ENCODE peak calls at places on chromosomes 7 and 10, in eight cellular contexts. J is Caco-2; K is mammary epithelial cell; G is stomach; S is CD4-positive, CD25-positive, alpha-beta regulatory T cell; L is spleen; A is hepatocyte; P is CD4-positive, alpha-beta T cell. O is an unnamed sample.
A peak's percentile ranks its signal among the peaks of the same experiment; 100 is the strongest.

GRCh38 chr7:64947252-64948000 is 43.4 kb downstream of the ZNF117 start:
- DNase-seq in J (no peak), K (no peak), G (no peak), S (no peak), L (no peak), A (peak; percentile 43), P (no peak), O (no peak)

GRCh38 chr10:97921581-97922377 is 72.1 kb downstream of the GOLGA7B start:
- DNase-seq in J (no peak), K (no peak), G (peak; percentile 45), S (no peak), L (peak; percentile 28), A (no peak), P (no peak), O (no peak)

GRCh38 chr10:30542001-30542861 is 87.3 kb downstream of the LYZL2 start:
- DNase-seq in J (no peak), K (no peak), G (no peak), S (no peak), L (no peak), A (no peak), P (no peak), O (no peak)

GRCh38 chr10:131016556-131016955 is 295.0 kb downstream of the TCERG1L start:
- DNase-seq in J (no peak), K (no peak), G (no peak), S (no peak), L (no peak), A (no peak), P (no peak), O (no peak)

GRCh38 chr10:33532901-33533300 is 198.4 kb upstream of the NRP1 start:
- DNase-seq in J (no peak), K (no peak), G (no peak), S (no peak), L (no peak), A (no peak), P (no peak), O (no peak)

GRCh38 chr7:28410628-28411578 is 1.4 kb upstream of the CREB5 start:
- DNase-seq in J (peak; percentile 48), K (peak; percentile 33), G (no peak), S (no peak), L (no peak), A (peak; percentile 71), P (no peak), O (no peak)

GRCh38 chr7:93354815-93355214 is 122.6 kb downstream of the VPS50 start:
- DNase-seq in J (no peak), K (no peak), G (no peak), S (no peak), L (no peak), A (no peak), P (no peak), O (no peak)

GRCh38 chr7:40714338-40715052 is 579.7 kb downstream of the SUGCT start:
- DNase-seq in J (no peak), K (no peak), G (no peak), S (no peak), L (no peak), A (no peak), P (no peak), O (no peak)

GRCh38 chr7:143360788-143361551 is 1.5 kb downstream of the FAM131B start:
- DNase-seq in J (peak; percentile 31), K (no peak), G (no peak), S (no peak), L (no peak), A (no peak), P (no peak), O (no peak)

GRCh38 chr7:4020086-4020485 is 662.0 kb upstream of the FOXK1 start:
- DNase-seq in J (no peak), K (no peak), G (no peak), S (no peak), L (peak; percentile 34), A (no peak), P (no peak), O (no peak)

GRCh38 chr7:5662776-5663175 is 118.7 kb downstream of the RNF216 start:
- DNase-seq in J (no peak), K (no peak), G (no peak), S (no peak), L (no peak), A (no peak), P (no peak), O (no peak)

GRCh38 chr7:41701068-41701467 is 1.8 kb downstream of the INHBA start:
- DNase-seq in J (no peak), K (no peak), G (no peak), S (no peak), L (no peak), A (no peak), P (no peak), O (no peak)

GRCh38 chr7:16916111-16916639 is 34.4 kb upstream of the AGR3 start:
- DNase-seq in J (no peak), K (peak; percentile 89), G (no peak), S (no peak), L (no peak), A (peak; percentile 61), P (no peak), O (no peak)

GRCh38 chr10:125008689-125009579 is 67.0 kb downstream of the ZRANB1 start:
- DNase-seq in J (no peak), K (no peak), G (peak; percentile 58), S (no peak), L (peak; percentile 58), A (no peak), P (no peak), O (no peak)

GRCh38 chr10:110845372-110845755 is 26.4 kb upstream of the PDCD4 start:
- DNase-seq in J (no peak), K (no peak), G (no peak), S (no peak), L (no peak), A (no peak), P (no peak), O (no peak)

GRCh38 chr7:112692333-112692732 is 97.9 kb downstream of the TMEM168 start:
- DNase-seq in J (no peak), K (no peak), G (no peak), S (no peak), L (no peak), A (no peak), P (no peak), O (no peak)

GRCh38 chr10:118978316-118978997 is 51.1 kb upstream of the NANOS1 start:
- DNase-seq in J (peak; percentile 23), K (no peak), G (no peak), S (no peak), L (no peak), A (no peak), P (no peak), O (no peak)

GRCh38 chr10:42593284-42593683 is 45.1 kb downstream of the ZNF33B start:
- DNase-seq in J (no peak), K (no peak), G (no peak), S (no peak), L (no peak), A (no peak), P (no peak), O (no peak)
- H3K9me3 ChIP-seq in J (peaks cover 21% of the 10 kb centered on the region), K (peaks cover 48% of the 10 kb centered on the region), G (peaks cover 45% of the 10 kb centered on the region), S (peaks cover 79% of the 10 kb centered on the region), L (peaks cover 99% of the 10 kb centered on the region), A (peaks cover 57% of the 10 kb centered on the region), P (peaks cover 89% of the 10 kb centered on the region), O (peaks cover 41% of the 10 kb centered on the region)

GRCh38 chr7:13745530-13745929 is 243.9 kb downstream of the ETV1 start:
- DNase-seq in J (no peak), K (no peak), G (no peak), S (no peak), L (no peak), A (no peak), P (no peak), O (no peak)

GRCh38 chr7:13751771-13752170 is 237.7 kb downstream of the ETV1 start:
- DNase-seq in J (no peak), K (no peak), G (no peak), S (no peak), L (no peak), A (no peak), P (no peak), O (no peak)

GRCh38 chr7:13749666-13750065 is 239.8 kb downstream of the ETV1 start:
- DNase-seq in J (no peak), K (no peak), G (no peak), S (no peak), L (no peak), A (no peak), P (no peak), O (no peak)

DNA sequence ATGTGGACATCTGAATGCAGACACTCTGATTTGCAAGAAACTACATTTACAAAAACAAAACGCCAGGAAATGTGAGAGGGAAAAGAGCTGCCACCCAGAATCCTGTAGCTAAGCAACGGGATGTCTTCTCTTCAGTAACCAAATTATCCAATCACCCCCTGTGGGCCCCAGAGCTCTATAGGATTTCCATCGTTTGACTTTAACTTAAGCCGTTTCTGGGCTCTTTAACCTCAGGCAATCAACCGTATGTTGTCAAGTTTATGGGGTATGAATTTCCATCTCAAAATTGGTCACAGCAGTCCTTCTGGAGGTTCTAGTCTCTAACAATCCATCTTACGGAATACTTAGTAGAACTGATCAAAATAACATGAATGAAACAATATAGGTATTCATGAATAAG is 240.4 kb downstream of the ETV1 start:
- DNase-seq in J (no peak), K (no peak), G (no peak), S (no peak), L (no peak), A (no peak), P (no peak), O (no peak)
- H3K9me3 ChIP-seq in J (no peaks in the 10 kb centered on the region), K (no peaks in the 10 kb centered on the region), G (no peaks in the 10 kb centered on the region), S (no peaks in the 10 kb centered on the region), L (no peaks in the 10 kb centered on the region), A (no peaks in the 10 kb centered on the region), P (no peaks in the 10 kb centered on the region), O (no peaks in the 10 kb centered on the region)

DNA sequence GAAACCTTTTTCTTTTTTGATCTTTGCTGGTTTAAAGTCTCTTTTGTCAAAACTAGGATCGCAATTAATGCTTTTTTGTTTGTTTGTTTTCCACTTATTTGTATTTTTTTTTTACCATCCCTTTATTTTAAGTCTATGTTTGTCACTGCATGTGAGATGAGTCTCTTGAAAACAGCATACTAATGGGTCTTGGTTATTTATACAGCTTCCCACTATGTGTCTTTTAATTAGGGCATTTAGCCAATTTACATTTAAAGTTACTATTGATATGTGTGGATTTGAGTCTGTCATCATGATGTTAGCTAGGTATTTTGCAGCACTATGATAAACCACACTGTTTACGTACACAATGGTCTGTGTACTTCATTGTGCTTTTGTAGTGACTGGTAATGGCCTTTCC is 34.7 kb upstream of the PPP1R3A start:
- DNase-seq in J (no peak), K (no peak), G (no peak), S (no peak), L (no peak), A (no peak), P (no peak), O (no peak)
- H3K9me3 ChIP-seq in J (no peaks in the 10 kb centered on the region), K (peaks cover 3% of the 10 kb centered on the region), G (peaks cover 24% of the 10 kb centered on the region), S (peaks cover 13% of the 10 kb centered on the region), L (peaks cover 48% of the 10 kb centered on the region), A (peaks cover 8% of the 10 kb centered on the region), P (no peaks in the 10 kb centered on the region), O (no peaks in the 10 kb centered on the region)

GRCh38 chr7:149544028-149544427 is 46.4 kb upstream of the ZNF746 start:
- DNase-seq in J (no peak), K (peak; percentile 28), G (no peak), S (no peak), L (no peak), A (no peak), P (no peak), O (no peak)
- H3K9me3 ChIP-seq in J (peaks cover 8% of the 10 kb centered on the region), K (no peaks in the 10 kb centered on the region), G (no peaks in the 10 kb centered on the region), S (no peaks in the 10 kb centered on the region), L (peaks cover 27% of the 10 kb centered on the region), A (peaks cover 10% of the 10 kb centered on the region), P (no peaks in the 10 kb centered on the region), O (no peaks in the 10 kb centered on the region)

GRCh38 chr7:158284617-158285382 is 302.8 kb downstream of the PTPRN2 start:
- DNase-seq in J (no peak), K (no peak), G (peak; percentile 22), S (no peak), L (no peak), A (no peak), P (no peak), O (no peak)
- H3K9me3 ChIP-seq in J (peaks cover 22% of the 10 kb centered on the region), K (peaks cover 33% of the 10 kb centered on the region), G (peaks cover 27% of the 10 kb centered on the region), S (peaks cover 19% of the 10 kb centered on the region), L (peaks cover 47% of the 10 kb centered on the region), A (no peaks in the 10 kb centered on the region), P (peaks cover 12% of the 10 kb centered on the region), O (no peaks in the 10 kb centered on the region)

O was measured in T-helper 17 cell.